ENCODE peak calls at places on chromosomes 1 and 21, in four cellular contexts. Z is IMR-90, M is mesenchymal stem cell, E is neuronal stem cell. R is an unnamed sample.

GRCh38 chr21:26280715-26281310 is 110.2 kb upstream of the APP start:
- DNase-seq in M (peak; percentile 1), Z (no peak), E (no peak), R (peak; percentile 41)

GRCh38 chr21:36773111-36773510 is 74.2 kb downstream of the SIM2 start:
- DNase-seq in E (no peak), Z (peak; percentile 89), M (peak; percentile 38), R (no peak)

GRCh38 chr1:58104960-58105359 is 441.6 kb downstream of the OMA1 start:
- DNase-seq in E (no peak), M (no peak), Z (no peak), R (no peak)

GRCh38 chr1:107252271-107252670 is 111.4 kb downstream of the NTNG1 start:
- DNase-seq in E (no peak), Z (no peak), M (no peak), R (no peak)

GRCh38 chr1:234602334-234603220 is 7.4 kb downstream of the IRF2BP2 start:
- DNase-seq in E (no peak), M (peak; percentile 95), Z (peak; percentile 98), R (no peak)

GRCh38 chr1:200075522-200075921 is 48.0 kb downstream of the NR5A2 start:
- DNase-seq in Z (no peak), M (peak; percentile 6), E (no peak), R (peak; percentile 47)

GRCh38 chr1:167083066-167083682 is 7.0 kb downstream of the GPA33 start:
- DNase-seq in Z (no peak), M (no peak), E (no peak), R (peak; percentile 61)

GRCh38 chr1:34283142-34283541 is 106.4 kb downstream of the C1orf94 start:
- DNase-seq in M (no peak), Z (no peak), E (no peak), R (no peak)

GRCh38 chr1:115951552-115951951 is 24.8 kb upstream of the SLC22A15 start:
- DNase-seq in Z (no peak), M (no peak), E (no peak), R (no peak)

GRCh38 chr1:94741510-94741909 is 78.6 kb upstream of the SLC44A3 start:
- DNase-seq in M (no peak), Z (no peak), E (no peak), R (no peak)

GRCh38 chr1:53089478-53090226 is 27.6 kb downstream of the PODN start:
- DNase-seq in M (peak; percentile 39), E (no peak), Z (peak; percentile 33), R (no peak)

GRCh38 chr1:201645956-201646355 is 107.0 kb downstream of the NAV1 start:
- DNase-seq in M (no peak), Z (peak; percentile 45), E (no peak), R (no peak)

GRCh38 chr21:16978309-16978895 is 534.4 kb upstream of the CXADR start:
- DNase-seq in E (no peak), Z (no peak), M (no peak), R (no peak)

GRCh38 chr1:227793948-227794812 is 21.3 kb upstream of the PRSS38 start:
- DNase-seq in E (peak; percentile 54), Z (peak; percentile 93), M (peak; percentile 18), R (peak; percentile 90)

GRCh38 chr1:115648717-115649691 is 7.2 kb downstream of the VANGL1 start:
- DNase-seq in M (peak; percentile 24), Z (no peak), E (no peak), R (peak; percentile 89)

GRCh38 chr1:10694274-10694632 is 102.2 kb downstream of the CASZ1 start:
- DNase-seq in M (peak; percentile 33), Z (no peak), E (no peak), R (peak; percentile 62)

GRCh38 chr1:229222081-229222480 is 48.8 kb upstream of the RAB4A start:
- DNase-seq in M (no peak), Z (no peak), E (no peak), R (no peak)

GRCh38 chr1:69246109-69246508 is 321.6 kb upstream of the LRRC7 start:
- DNase-seq in E (no peak), Z (no peak), M (no peak), R (peak; percentile 87)

GRCh38 chr21:44441581-44442265 is 13.6 kb upstream of the LRRC3 start:
- DNase-seq in E (no peak), Z (no peak), M (no peak), R (no peak)

GRCh38 chr1:165492845-165493244 is 47.9 kb upstream of the RXRG start:
- DNase-seq in Z (no peak), M (no peak), E (no peak), R (no peak)

GRCh38 chr1:151277249-151277648 is 4.8 kb upstream of the ZNF687 start:
- DNase-seq in Z (no peak), E (no peak), M (peak; percentile 26), R (no peak)

GRCh38 chr1:151282883-151283725 is 1.0 kb downstream of the ZNF687 start:
- DNase-seq in M (peak; percentile 35), E (peak; percentile 23), Z (no peak), R (peak; percentile 68)

GRCh38 chr1:151284013-151284577 is 2.0 kb downstream of the ZNF687 start:
- DNase-seq in E (no peak), Z (no peak), M (no peak), R (no peak)

GRCh38 chr1:151281969-151282882 is at the start of gene ZNF687:
- DNase-seq in E (peak; percentile 100), M (peak; percentile 100), Z (peak; percentile 100), R (peak; percentile 100)

GRCh38 chr1:151281225-151281968 is 702 bp upstream of the ZNF687 start:
- DNase-seq in Z (peak; percentile 97), E (peak; percentile 96), M (peak; percentile 98), R (peak; percentile 99)
- H2AK5ac ChIP-seq in Z (peak overlapping the region; percentile 56), E (peak overlapping the region; percentile 3), M (no peak overlapping the region), R (no peak overlapping the region)

GRCh38 chr1:212973899-212974298 is 23.6 kb downstream of the VASH2 start:
- DNase-seq in Z (no peak), M (no peak), E (no peak), R (no peak)

GRCh38 chr1:212975607-212975918 is 25.2 kb downstream of the VASH2 start:
- DNase-seq in Z (peak; percentile 65), E (no peak), M (peak; percentile 37), R (no peak)

GRCh38 chr1:212976586-212976985 is 26.2 kb downstream of the VASH2 start:
- DNase-seq in M (no peak), Z (no peak), E (no peak), R (no peak)

GRCh38 chr1:212973426-212973825 is 23.1 kb downstream of the VASH2 start:
- DNase-seq in Z (no peak), E (no peak), M (no peak), R (no peak)

DNA sequence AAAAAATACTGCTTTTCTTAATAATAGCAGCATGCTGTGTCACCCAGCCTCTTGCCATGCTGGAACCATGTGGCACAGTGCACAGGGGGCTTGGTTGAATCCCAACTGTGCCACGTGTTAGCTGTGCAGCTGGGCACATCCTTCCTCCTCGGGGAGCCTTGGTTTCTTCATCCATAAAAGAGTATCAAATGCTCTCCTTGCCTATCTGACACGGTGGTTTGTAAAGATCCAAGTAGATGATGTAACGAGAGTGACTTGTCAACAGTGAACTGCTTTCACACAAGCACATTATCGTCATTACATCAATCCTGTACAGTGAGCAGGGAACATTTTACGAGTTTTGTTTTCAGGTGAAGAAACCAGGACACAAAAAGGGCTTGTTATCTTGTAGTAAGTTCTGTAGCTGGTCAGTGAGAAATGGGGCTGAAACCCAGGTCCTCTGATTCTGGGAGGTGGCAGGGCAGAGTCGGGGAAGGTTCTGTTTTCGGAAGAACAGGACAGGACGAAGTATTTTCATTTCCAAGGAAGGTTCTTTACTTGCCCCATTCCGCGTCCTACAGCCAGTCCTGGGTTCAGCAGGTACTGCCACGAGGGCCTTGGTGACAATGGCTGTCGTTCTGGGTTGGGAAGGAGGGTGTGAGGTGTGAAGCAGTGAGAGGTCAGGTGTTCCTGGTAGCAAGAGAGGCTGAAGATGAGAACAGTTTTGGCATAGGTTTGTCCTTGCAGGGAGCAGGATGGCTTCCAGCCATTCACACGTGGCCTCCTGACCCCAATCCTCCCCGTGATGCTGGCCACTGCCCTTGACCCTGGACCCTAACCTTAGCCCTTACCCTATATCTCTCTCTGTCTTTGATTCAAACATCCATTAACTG is 24.6 kb downstream of the VASH2 start:
- DNase-seq in Z (no peak), M (no peak), E (no peak), R (no peak)
- H2AK5ac ChIP-seq in Z (no peak overlapping the region), M (no peak overlapping the region), E (no peak overlapping the region), R (no peak overlapping the region)

GRCh38 chr1:204493145-204493881 is 1.3 kb downstream of the PIK3C2B start:
- DNase-seq in Z (peak; percentile 33), M (no peak), E (no peak), R (no peak)
- H2AK5ac ChIP-seq in Z (peak overlapping the region; percentile 9), M (no peak overlapping the region), E (peak overlapping the region; percentile 88), R (no peak overlapping the region)

GRCh38 chr1:178412400-178412770 is 84.4 kb downstream of the CLEC20A start:
- DNase-seq in Z (peak; percentile 70), M (peak; percentile 37), E (no peak), R (no peak)
- H2AK5ac ChIP-seq in Z (no peak overlapping the region), M (no peak overlapping the region), E (no peak overlapping the region), R (no peak overlapping the region)

R was measured in mesendoderm.